ENCODE peak calls at places on chromosome 5, in five cellular contexts. I, N, G, T and U are unnamed samples.

GRCh38 chr5:74205745-74206570 is 434.6 kb downstream of the ENC1 start:
- DNase-seq in G (no peak), N (no peak), I (no peak), T (no peak), U (no peak)

GRCh38 chr5:149399775-149400174 is 20.7 kb upstream of the IL17B start:
- DNase-seq in I (no peak), G (no peak), N (no peak), T (no peak), U (no peak)

GRCh38 chr5:3155717-3156116 is 404.2 kb upstream of the IRX2 start:
- DNase-seq in I (no peak), G (no peak), N (no peak), T (no peak), U (no peak)

GRCh38 chr5:41918105-41918504 is 7.0 kb upstream of the FBXO4 start:
- DNase-seq in G (no peak), N (no peak), T (no peak), I (no peak), U (no peak)

GRCh38 chr5:164145458-164145857 is 640.0 kb downstream of the MAT2B start:
- DNase-seq in I (no peak), G (no peak), T (no peak), N (no peak), U (no peak)

GRCh38 chr5:158354958-158355357 is 496.0 kb upstream of the CLINT1 start:
- DNase-seq in I (no peak), G (no peak), T (no peak), N (no peak), U (peak; percentile 1)

GRCh38 chr5:79992891-79993290 is 1.8 kb upstream of the MTX3 start:
- DNase-seq in G (no peak), N (no peak), T (no peak), I (no peak), U (no peak)

GRCh38 chr5:110054240-110054639 is 364.5 kb downstream of the MAN2A1 start:
- DNase-seq in I (peak; percentile 47), G (no peak), T (peak; percentile 74), N (no peak), U (peak; percentile 12)

GRCh38 chr5:73032635-73033034 is 76.8 kb downstream of the FCHO2 start:
- DNase-seq in G (no peak), T (no peak), I (no peak), N (no peak), U (no peak)

GRCh38 chr5:82931110-82931509 is 146.1 kb downstream of the TMEM167A start:
- DNase-seq in I (no peak), G (no peak), T (peak; percentile 35), N (no peak), U (no peak)

GRCh38 chr5:147935032-147935431 is 28.7 kb upstream of the C5orf46 start:
- DNase-seq in N (no peak), T (peak; percentile 63), I (no peak), G (no peak), U (no peak)